ENCODE peak calls at places on chromosomes 3 and 15, in four cellular contexts. One of them, this sample, is unnamed.

GRCh38 chr3:155352900-155353490 is 59.5 kb upstream of the STRIT1 start:
- DNase-seq in HFF-Myc: no peak
- DNase-seq in EL: peak
- DNase-seq in neural progenitor cell: peak
- DNase-seq in this sample: no peak

GRCh38 chr3:112810561-112810960 is 36.1 kb downstream of the CD200R1L start:
- DNase-seq in HFF-Myc: no peak
- DNase-seq in EL: no peak
- DNase-seq in neural progenitor cell: no peak
- DNase-seq in this sample: no peak

GRCh38 chr3:142028174-142028833 is 121.0 kb downstream of the TFDP2 start:
- DNase-seq in EL: peak
- DNase-seq in HFF-Myc: peak
- DNase-seq in neural progenitor cell: peak
- DNase-seq in this sample: no peak

GRCh38 chr3:119469378-119470189 is 821 bp downstream of the POGLUT1 start:
- DNase-seq in neural progenitor cell: no peak
- DNase-seq in HFF-Myc: no peak
- DNase-seq in EL: peak
- DNase-seq in this sample: no peak

GRCh38 chr15:85498471-85498870 is 118.1 kb downstream of the AKAP13 start:
- DNase-seq in EL: no peak
- DNase-seq in HFF-Myc: no peak
- DNase-seq in neural progenitor cell: no peak
- DNase-seq in this sample: no peak

GRCh38 chr3:45950686-45951600 is 7.7 kb downstream of the CXCR6 start:
- DNase-seq in HFF-Myc: no peak
- DNase-seq in neural progenitor cell: no peak
- DNase-seq in EL: no peak
- DNase-seq in this sample: no peak

GRCh38 chr3:125602752-125603649 is 7.7 kb upstream of the OSBPL11 start:
- DNase-seq in HFF-Myc: no peak
- DNase-seq in EL: peak
- DNase-seq in neural progenitor cell: peak
- DNase-seq in this sample: no peak

GRCh38 chr3:129686941-129687340 is 80.5 kb upstream of the PLXND1 start:
- DNase-seq in HFF-Myc: no peak
- DNase-seq in neural progenitor cell: no peak
- DNase-seq in EL: no peak
- DNase-seq in this sample: no peak

GRCh38 chr3:185709241-185709955 is 115.4 kb downstream of the IGF2BP2 start:
- DNase-seq in EL: no peak
- DNase-seq in HFF-Myc: no peak
- DNase-seq in neural progenitor cell: no peak
- DNase-seq in this sample: no peak

GRCh38 chr3:138941259-138941885 is 5.6 kb downstream of the FOXL2 start:
- DNase-seq in HFF-Myc: no peak
- DNase-seq in EL: peak
- DNase-seq in neural progenitor cell: peak
- DNase-seq in this sample: no peak

GRCh38 chr3:174820885-174821284 is 38.2 kb upstream of the NAALADL2 start:
- DNase-seq in neural progenitor cell: no peak
- DNase-seq in HFF-Myc: no peak
- DNase-seq in EL: no peak
- DNase-seq in this sample: no peak

GRCh38 chr3:42116466-42116865 is 25.3 kb downstream of the TRAK1 start:
- DNase-seq in HFF-Myc: no peak
- DNase-seq in EL: peak
- DNase-seq in neural progenitor cell: no peak
- DNase-seq in this sample: no peak

GRCh38 chr3:191120447-191121304 is 78.4 kb upstream of the OSTN start:
- DNase-seq in HFF-Myc: no peak
- DNase-seq in EL: no peak
- DNase-seq in neural progenitor cell: no peak
- DNase-seq in this sample: no peak

GRCh38 chr3:104596551-104596950 is 770.2 kb upstream of the ALCAM start:
- DNase-seq in HFF-Myc: peak
- DNase-seq in neural progenitor cell: peak
- DNase-seq in EL: peak
- DNase-seq in this sample: no peak

GRCh38 chr3:167113466-167113865 is 266.6 kb downstream of the ZBBX start:
- DNase-seq in HFF-Myc: no peak
- DNase-seq in EL: no peak
- DNase-seq in neural progenitor cell: peak
- DNase-seq in this sample: no peak

GRCh38 chr3:60755094-60755493 is 496.2 kb downstream of the FHIT start:
- DNase-seq in HFF-Myc: no peak
- DNase-seq in neural progenitor cell: peak
- DNase-seq in EL: no peak
- DNase-seq in this sample: no peak

GRCh38 chr15:39317225-39317624 is 263.7 kb upstream of the THBS1 start:
- DNase-seq in neural progenitor cell: no peak
- DNase-seq in HFF-Myc: no peak
- DNase-seq in EL: no peak
- DNase-seq in this sample: no peak

GRCh38 chr3:139746481-139746880 is 68.7 kb upstream of the NMNAT3 start:
- DNase-seq in neural progenitor cell: no peak
- DNase-seq in HFF-Myc: no peak
- DNase-seq in EL: no peak
- DNase-seq in this sample: no peak

GRCh38 chr3:114718071-114718896 is 424.5 kb downstream of the TIGIT start:
- DNase-seq in EL: no peak
- DNase-seq in HFF-Myc: no peak
- DNase-seq in neural progenitor cell: no peak
- DNase-seq in this sample: no peak

GRCh38 chr3:184325715-184326114 is 11.3 kb downstream of the EIF4G1 start:
- DNase-seq in EL: no peak
- DNase-seq in HFF-Myc: no peak
- DNase-seq in neural progenitor cell: no peak
- DNase-seq in this sample: no peak

GRCh38 chr3:133410191-133410892 is 10.5 kb downstream of the BFSP2 start:
- DNase-seq in neural progenitor cell: no peak
- DNase-seq in EL: no peak
- DNase-seq in HFF-Myc: no peak
- DNase-seq in this sample: no peak

GRCh38 chr3:48607519-48607918 is 1.9 kb downstream of the UQCRC1 start:
- DNase-seq in neural progenitor cell: no peak
- DNase-seq in HFF-Myc: no peak
- DNase-seq in EL: no peak
- DNase-seq in this sample: no peak

GRCh38 chr3:33131328-33132018 is 17.7 kb downstream of the CRTAP start:
- DNase-seq in EL: peak
- DNase-seq in neural progenitor cell: peak
- DNase-seq in HFF-Myc: no peak
- DNase-seq in this sample: no peak

GRCh38 chr3:70943886-70944285 is 631.4 kb upstream of the MDFIC2 start:
- DNase-seq in EL: no peak
- DNase-seq in HFF-Myc: no peak
- DNase-seq in neural progenitor cell: no peak
- DNase-seq in this sample: no peak